ENCODE peak calls at places on chromosomes 3 and 15, in ten cellular contexts. One of them, this sample, is unnamed.

GRCh38 chr3:94185753-94186152 is 122.9 kb downstream of the NSUN3 start:
- DNase-seq in CD4-positive, alpha-beta T cell: no peak
- DNase-seq in astrocyte of the spinal cord: peak
- DNase-seq in NCI-H460: no peak
- DNase-seq in SK-N-SH: no peak
- DNase-seq in upper lobe of right lung: no peak
- DNase-seq in OCI-M1: no peak
- DNase-seq in colonic mucosa: no peak
- DNase-seq in adipocyte: no peak
- DNase-seq in substantia nigra: no peak
- DNase-seq in this sample: no peak

GRCh38 chr3:188358787-188359493 is 205.0 kb downstream of the LPP start:
- DNase-seq in CD4-positive, alpha-beta T cell: no peak
- DNase-seq in astrocyte of the spinal cord: no peak
- DNase-seq in NCI-H460: no peak
- DNase-seq in SK-N-SH: no peak
- DNase-seq in upper lobe of right lung: no peak
- DNase-seq in OCI-M1: no peak
- DNase-seq in colonic mucosa: no peak
- DNase-seq in adipocyte: no peak
- DNase-seq in substantia nigra: no peak
- DNase-seq in this sample: no peak

GRCh38 chr3:171311784-171312183 is 148.4 kb downstream of the TNIK start:
- DNase-seq in CD4-positive, alpha-beta T cell: no peak
- DNase-seq in astrocyte of the spinal cord: no peak
- DNase-seq in NCI-H460: no peak
- DNase-seq in SK-N-SH: no peak
- DNase-seq in upper lobe of right lung: no peak
- DNase-seq in OCI-M1: peak
- DNase-seq in colonic mucosa: no peak
- DNase-seq in adipocyte: no peak
- DNase-seq in substantia nigra: no peak
- DNase-seq in this sample: no peak

GRCh38 chr3:101567528-101568317 is 6.1 kb downstream of the TRMT10C start:
- DNase-seq in CD4-positive, alpha-beta T cell: no peak
- DNase-seq in astrocyte of the spinal cord: peak
- DNase-seq in NCI-H460: no peak
- DNase-seq in SK-N-SH: no peak
- DNase-seq in upper lobe of right lung: no peak
- DNase-seq in OCI-M1: no peak
- DNase-seq in colonic mucosa: no peak
- DNase-seq in adipocyte: peak
- DNase-seq in substantia nigra: no peak
- DNase-seq in this sample: peak

GRCh38 chr15:72306211-72306785 is 13.7 kb downstream of the CELF6 start:
- DNase-seq in CD4-positive, alpha-beta T cell: peak
- DNase-seq in astrocyte of the spinal cord: peak
- DNase-seq in NCI-H460: no peak
- DNase-seq in SK-N-SH: peak
- DNase-seq in upper lobe of right lung: no peak
- DNase-seq in OCI-M1: peak
- DNase-seq in colonic mucosa: no peak
- DNase-seq in adipocyte: peak
- DNase-seq in substantia nigra: peak
- DNase-seq in this sample: peak

GRCh38 chr3:139561959-139562676 is 22.6 kb upstream of the RBP1 start:
- DNase-seq in CD4-positive, alpha-beta T cell: no peak
- DNase-seq in astrocyte of the spinal cord: peak
- DNase-seq in NCI-H460: no peak
- DNase-seq in SK-N-SH: peak
- DNase-seq in upper lobe of right lung: no peak
- DNase-seq in OCI-M1: no peak
- DNase-seq in colonic mucosa: peak
- DNase-seq in adipocyte: peak
- DNase-seq in substantia nigra: no peak
- DNase-seq in this sample: no peak

GRCh38 chr3:10816019-10816862 is at the start of gene SLC6A11:
- DNase-seq in CD4-positive, alpha-beta T cell: no peak
- DNase-seq in astrocyte of the spinal cord: no peak
- DNase-seq in NCI-H460: no peak
- DNase-seq in SK-N-SH: peak
- DNase-seq in upper lobe of right lung: no peak
- DNase-seq in OCI-M1: no peak
- DNase-seq in colonic mucosa: no peak
- DNase-seq in adipocyte: no peak
- DNase-seq in substantia nigra: peak
- DNase-seq in this sample: no peak

GRCh38 chr3:55690746-55691540 is 203.8 kb upstream of the WNT5A start:
- DNase-seq in CD4-positive, alpha-beta T cell: no peak
- DNase-seq in astrocyte of the spinal cord: no peak
- DNase-seq in NCI-H460: no peak
- DNase-seq in SK-N-SH: no peak
- DNase-seq in upper lobe of right lung: no peak
- DNase-seq in OCI-M1: no peak
- DNase-seq in colonic mucosa: no peak
- DNase-seq in adipocyte: peak
- DNase-seq in substantia nigra: no peak
- DNase-seq in this sample: no peak

GRCh38 chr15:58086479-58086878 is 21.0 kb upstream of the ALDH1A2 start:
- DNase-seq in CD4-positive, alpha-beta T cell: no peak
- DNase-seq in astrocyte of the spinal cord: peak
- DNase-seq in NCI-H460: no peak
- DNase-seq in SK-N-SH: no peak
- DNase-seq in upper lobe of right lung: no peak
- DNase-seq in OCI-M1: no peak
- DNase-seq in colonic mucosa: no peak
- DNase-seq in adipocyte: peak
- DNase-seq in substantia nigra: no peak
- DNase-seq in this sample: no peak

GRCh38 chr3:123120546-123120945 is 53.7 kb downstream of the PDIA5 start:
- DNase-seq in CD4-positive, alpha-beta T cell: no peak
- DNase-seq in astrocyte of the spinal cord: no peak
- DNase-seq in NCI-H460: no peak
- DNase-seq in SK-N-SH: peak
- DNase-seq in upper lobe of right lung: no peak
- DNase-seq in OCI-M1: no peak
- DNase-seq in colonic mucosa: no peak
- DNase-seq in adipocyte: no peak
- DNase-seq in substantia nigra: no peak
- DNase-seq in this sample: no peak

GRCh38 chr15:31361764-31362120 is 35.1 kb downstream of the KLF13 start:
- DNase-seq in CD4-positive, alpha-beta T cell: no peak
- DNase-seq in astrocyte of the spinal cord: no peak
- DNase-seq in NCI-H460: no peak
- DNase-seq in SK-N-SH: peak
- DNase-seq in upper lobe of right lung: no peak
- DNase-seq in OCI-M1: peak
- DNase-seq in colonic mucosa: no peak
- DNase-seq in adipocyte: no peak
- DNase-seq in substantia nigra: no peak
- DNase-seq in this sample: no peak